ENCODE peak calls at places on chromosomes 11 and 22, in seven cellular contexts. One of them, this sample, is unnamed.

GRCh38 chr22:46806789-46807188 is 44.3 kb downstream of the TBC1D22A start:
- DNase-seq in NCI-H82: no peak
- DNase-seq in A549: no peak
- DNase-seq in H9: no peak
- DNase-seq in lung microvascular endothelial cell: no peak
- DNase-seq in T-helper 2 cell: no peak
- DNase-seq in stromal cell of bone marrow: no peak
- DNase-seq in this sample: no peak

GRCh38 chr11:112748713-112749481 is 212.3 kb upstream of the NCAM1 start:
- DNase-seq in T-helper 2 cell: no peak
- DNase-seq in H9: no peak
- DNase-seq in NCI-H82: peak; percentile 95
- DNase-seq in stromal cell of bone marrow: no peak
- DNase-seq in A549: no peak
- DNase-seq in lung microvascular endothelial cell: no peak
- DNase-seq in this sample: no peak

GRCh38 chr22:22931557-22932270 is 44.1 kb downstream of the IGLL5 start:
- DNase-seq in T-helper 2 cell: no peak
- DNase-seq in lung microvascular endothelial cell: no peak
- DNase-seq in NCI-H82: no peak
- DNase-seq in stromal cell of bone marrow: no peak
- DNase-seq in A549: no peak
- DNase-seq in H9: no peak
- DNase-seq in this sample: no peak

GRCh38 chr22:49882519-49883293 is 29.1 kb downstream of the ZBED4 start:
- DNase-seq in lung microvascular endothelial cell: peak; percentile 15
- DNase-seq in T-helper 2 cell: no peak
- DNase-seq in NCI-H82: no peak
- DNase-seq in H9: no peak
- DNase-seq in stromal cell of bone marrow: no peak
- DNase-seq in A549: no peak
- DNase-seq in this sample: no peak

GRCh38 chr11:97883086-97883485 is 1137.7 kb upstream of the CNTN5 start:
- DNase-seq in stromal cell of bone marrow: no peak
- DNase-seq in H9: no peak
- DNase-seq in T-helper 2 cell: no peak
- DNase-seq in A549: no peak
- DNase-seq in NCI-H82: no peak
- DNase-seq in lung microvascular endothelial cell: no peak
- DNase-seq in this sample: no peak

GRCh38 chr11:58788355-58789023 is 56.0 kb downstream of the GLYATL2 start:
- DNase-seq in stromal cell of bone marrow: peak; percentile 25
- DNase-seq in T-helper 2 cell: peak; percentile 46
- DNase-seq in NCI-H82: peak; percentile 72
- DNase-seq in lung microvascular endothelial cell: peak; percentile 69
- DNase-seq in H9: peak; percentile 45
- DNase-seq in A549: peak; percentile 42
- DNase-seq in this sample: no peak

GRCh38 chr22:49827853-49828598 is at the start of gene BRD1:
- DNase-seq in T-helper 2 cell: peak; percentile 86
- DNase-seq in H9: peak; percentile 28
- DNase-seq in NCI-H82: peak; percentile 59
- DNase-seq in lung microvascular endothelial cell: peak; percentile 85
- DNase-seq in stromal cell of bone marrow: peak; percentile 38
- DNase-seq in A549: peak; percentile 51
- DNase-seq in this sample: no peak

GRCh38 chr11:63132985-63133775 is 10.8 kb downstream of the SLC22A24 start:
- DNase-seq in lung microvascular endothelial cell: no peak
- DNase-seq in A549: no peak
- DNase-seq in stromal cell of bone marrow: no peak
- DNase-seq in T-helper 2 cell: no peak
- DNase-seq in NCI-H82: no peak
- DNase-seq in H9: no peak
- DNase-seq in this sample: no peak

GRCh38 chr22:20244744-20245576 is 23.2 kb downstream of the RTN4R start:
- DNase-seq in H9: no peak
- DNase-seq in stromal cell of bone marrow: no peak
- DNase-seq in NCI-H82: peak; percentile 21
- DNase-seq in A549: no peak
- DNase-seq in lung microvascular endothelial cell: no peak
- DNase-seq in T-helper 2 cell: peak; percentile 70
- DNase-seq in this sample: peak; percentile 19

GRCh38 chr22:46148336-46148735 is 2.0 kb upstream of the PPARA start:
- DNase-seq in NCI-H82: no peak
- DNase-seq in H9: no peak
- DNase-seq in A549: no peak
- DNase-seq in lung microvascular endothelial cell: no peak
- DNase-seq in T-helper 2 cell: no peak
- DNase-seq in stromal cell of bone marrow: no peak
- DNase-seq in this sample: no peak

GRCh38 chr11:120564573-120565301 is 53.2 kb downstream of the GRIK4 start:
- DNase-seq in H9: peak; percentile 47
- DNase-seq in T-helper 2 cell: peak; percentile 19
- DNase-seq in NCI-H82: peak; percentile 53
- DNase-seq in lung microvascular endothelial cell: peak; percentile 55
- DNase-seq in A549: no peak
- DNase-seq in stromal cell of bone marrow: no peak
- DNase-seq in this sample: no peak